ENCODE peak calls at places on chromosomes 7 and 10, in five cellular contexts. A is sigmoid colon, K is MCF 10A, J is astrocyte of the spinal cord, Q is lung. O is an unnamed sample.

GRCh38 chr7:152512711-152513110 is 76.9 kb upstream of the KMT2C start:
- DNase-seq in A (no peak), K (peak), J (no peak), Q (no peak), O (no peak)

GRCh38 chr7:6026011-6026819 is 5.0 kb upstream of the ANKRD61 start:
- DNase-seq in A (peak), K (peak), J (peak), Q (peak), O (peak)

GRCh38 chr7:129502708-129503685 is 666 bp downstream of the SMKR1 start:
- DNase-seq in A (no peak), K (no peak), J (no peak), Q (no peak), O (no peak)

GRCh38 chr7:69651101-69651590 is 52.9 kb downstream of the AUTS2 start:
- DNase-seq in A (no peak), K (no peak), J (no peak), Q (no peak), O (no peak)

GRCh38 chr7:107502797-107503196 is 32.9 kb downstream of the GPR22 start:
- DNase-seq in A (no peak), K (no peak), J (no peak), Q (no peak), O (no peak)

GRCh38 chr7:72710983-72711382 is 117.0 kb downstream of the TYW1B start:
- DNase-seq in A (no peak), K (no peak), J (no peak), Q (no peak), O (no peak)

GRCh38 chr10:104325436-104326430 is 12.5 kb downstream of the ITPRIP start:
- DNase-seq in A (peak), K (no peak), J (no peak), Q (peak), O (no peak)

GRCh38 chr7:34240450-34240849 is 335.1 kb downstream of the BMPER start:
- DNase-seq in A (no peak), K (no peak), J (no peak), Q (no peak), O (no peak)

GRCh38 chr10:79241990-79242619 is 105.2 kb upstream of the PPIF start:
- DNase-seq in A (peak), K (peak), J (peak), Q (peak), O (no peak)

GRCh38 chr7:15313361-15313760 is 248.5 kb downstream of the AGMO start:
- DNase-seq in A (no peak), K (no peak), J (no peak), Q (no peak), O (no peak)

GRCh38 chr10:94194256-94194655 is 168.5 kb downstream of the NOC3L start:
- DNase-seq in A (no peak), K (peak), J (peak), Q (no peak), O (no peak)

GRCh38 chr10:124999433-125000365 is 57.8 kb downstream of the ZRANB1 start:
- DNase-seq in A (no peak), K (no peak), J (peak), Q (no peak), O (peak)

GRCh38 chr10:15309221-15309620 is 61.9 kb downstream of the FAM171A1 start:
- DNase-seq in A (no peak), K (no peak), J (no peak), Q (no peak), O (no peak)

GRCh38 chr7:149817301-149817771 is 20.8 kb upstream of the ZNF862 start:
- DNase-seq in A (no peak), K (no peak), J (no peak), Q (no peak), O (no peak)

GRCh38 chr10:33897255-33897893 is 562.9 kb upstream of the NRP1 start:
- DNase-seq in A (no peak), K (peak), J (peak), Q (no peak), O (no peak)

GRCh38 chr10:113920819-113921345 is 66.4 kb downstream of the NHLRC2 start:
- DNase-seq in A (no peak), K (peak), J (no peak), Q (no peak), O (no peak)

GRCh38 chr7:2242541-2243482 is 786 bp downstream of the NUDT1 start:
- DNase-seq in A (no peak), K (no peak), J (no peak), Q (no peak), O (no peak)
- TF ChIP-seq CTCF in A (peak), K (no peak), J (peak), Q (no peak), O (no peak)

GRCh38 chr7:44244282-44244681 is 43.5 kb downstream of the YKT6 start:
- DNase-seq in A (no peak), K (peak), J (no peak), Q (no peak), O (peak)
- TF ChIP-seq CTCF in A (no peak), K (peak), J (peak), Q (no peak), O (peak)

GRCh38 chr7:81138850-81139249 is 220.0 kb upstream of the SEMA3C start:
- DNase-seq in A (no peak), K (no peak), J (no peak), Q (no peak), O (no peak)

GRCh38 chr7:81143856-81144255 is 225.0 kb upstream of the SEMA3C start:
- DNase-seq in A (no peak), K (no peak), J (no peak), Q (no peak), O (no peak)

GRCh38 chr7:81135322-81135721 is 216.5 kb upstream of the SEMA3C start:
- DNase-seq in A (no peak), K (no peak), J (no peak), Q (no peak), O (no peak)

GRCh38 chr7:81140775-81141174 is 221.9 kb upstream of the SEMA3C start:
- DNase-seq in A (no peak), K (no peak), J (no peak), Q (no peak), O (no peak)

DNA sequence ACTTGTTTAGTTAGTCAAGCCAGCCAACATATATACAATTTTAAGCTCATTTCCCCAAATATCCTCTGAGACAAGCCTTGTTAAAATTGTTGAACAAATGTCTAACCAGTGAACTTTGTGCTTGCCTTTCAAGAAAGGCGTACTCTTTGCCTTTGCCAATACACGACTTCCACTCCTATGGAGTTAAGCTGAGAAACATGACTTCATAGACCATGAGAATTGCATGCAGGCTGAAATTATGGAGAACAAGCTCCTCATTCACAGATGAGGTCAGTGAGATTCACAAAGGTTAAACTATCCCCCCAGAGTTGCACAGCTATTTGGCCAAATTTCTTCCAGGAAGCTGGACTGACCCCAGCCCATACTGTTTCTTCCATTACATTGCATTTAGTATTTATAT is 221.4 kb upstream of the SEMA3C start:
- DNase-seq in A (no peak), K (no peak), J (no peak), Q (no peak), O (no peak)
- TF ChIP-seq CTCF in A (no peak), K (no peak), J (no peak), Q (no peak), O (no peak)

GRCh38 chr7:100825760-100826545 is 1.4 kb downstream of the EPHB4 start:
- DNase-seq in A (no peak), K (peak), J (peak), Q (no peak), O (no peak)

GRCh38 chr7:100825215-100825671 is 2.1 kb downstream of the EPHB4 start:
- DNase-seq in A (no peak), K (peak), J (no peak), Q (no peak), O (no peak)

GRCh38 chr7:100826546-100827329 is 585 bp downstream of the EPHB4 start:
- DNase-seq in A (no peak), K (peak), J (no peak), Q (no peak), O (no peak)

GRCh38 chr7:100829150-100829716 is 1.9 kb upstream of the EPHB4 start:
- DNase-seq in A (no peak), K (no peak), J (no peak), Q (no peak), O (no peak)

GRCh38 chr7:100827330-100828226 is at the start of gene EPHB4:
- DNase-seq in A (peak), K (peak), J (peak), Q (peak), O (no peak)
- TF ChIP-seq CTCF in A (no peak), K (peak), J (peak), Q (no peak), O (no peak)

DNA sequence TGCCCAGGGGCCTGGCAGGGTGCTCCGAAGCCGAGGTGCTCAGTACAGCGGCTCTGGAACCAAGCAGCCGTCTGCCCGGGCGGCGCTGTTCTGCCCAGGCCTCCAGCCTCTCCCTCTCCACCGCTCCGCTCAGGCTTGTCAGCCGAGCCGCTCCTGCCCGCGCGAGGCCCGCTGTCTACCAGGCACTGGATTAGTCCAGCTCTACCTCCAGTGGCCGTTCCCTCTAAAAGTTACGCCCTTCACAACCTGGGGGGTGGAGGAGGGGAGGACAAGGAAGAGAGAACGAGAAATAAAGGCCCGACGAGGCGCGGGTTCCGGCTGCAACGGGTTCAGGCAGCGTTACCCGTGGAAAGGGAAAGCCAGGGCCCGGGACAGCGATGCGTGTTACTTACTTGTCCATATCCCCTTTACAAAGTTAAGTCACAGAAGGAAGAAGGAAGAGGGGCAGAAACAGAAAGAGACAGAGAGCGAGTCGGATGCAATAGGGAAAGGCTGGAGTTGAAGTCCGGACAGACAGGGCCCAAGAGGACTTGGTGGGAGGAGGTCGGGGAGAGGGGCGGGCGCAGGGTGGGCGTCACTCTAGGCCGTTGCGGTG is 2.9 kb downstream of the SP8 start:
- DNase-seq in A (no peak), K (no peak), J (no peak), Q (no peak), O (no peak)
- TF ChIP-seq CTCF in A (no peak), K (no peak), J (no peak), Q (no peak), O (no peak)

DNA sequence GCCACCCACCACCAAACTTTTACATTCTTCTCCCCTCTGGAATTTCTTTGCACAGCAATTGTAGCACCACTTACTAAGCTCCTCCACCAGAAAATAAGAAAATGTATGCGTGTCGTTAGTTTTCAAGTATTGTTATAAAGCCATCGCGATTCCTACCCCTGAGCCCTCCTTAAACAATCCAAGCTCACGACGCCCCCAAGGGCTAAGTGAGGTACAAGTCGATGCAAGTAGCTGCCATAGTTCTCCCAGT is 1.3 kb downstream of the FRAT2 start:
- DNase-seq in A (no peak), K (peak), J (peak), Q (no peak), O (no peak)
- TF ChIP-seq CTCF in A (no peak), K (no peak), J (peak), Q (no peak), O (no peak)

GRCh38 chr7:158445421-158446175 is 142.0 kb downstream of the PTPRN2 start:
- DNase-seq in A (no peak), K (no peak), J (no peak), Q (no peak), O (no peak)
- TF ChIP-seq CTCF in A (no peak), K (no peak), J (no peak), Q (no peak), O (no peak)

DNA sequence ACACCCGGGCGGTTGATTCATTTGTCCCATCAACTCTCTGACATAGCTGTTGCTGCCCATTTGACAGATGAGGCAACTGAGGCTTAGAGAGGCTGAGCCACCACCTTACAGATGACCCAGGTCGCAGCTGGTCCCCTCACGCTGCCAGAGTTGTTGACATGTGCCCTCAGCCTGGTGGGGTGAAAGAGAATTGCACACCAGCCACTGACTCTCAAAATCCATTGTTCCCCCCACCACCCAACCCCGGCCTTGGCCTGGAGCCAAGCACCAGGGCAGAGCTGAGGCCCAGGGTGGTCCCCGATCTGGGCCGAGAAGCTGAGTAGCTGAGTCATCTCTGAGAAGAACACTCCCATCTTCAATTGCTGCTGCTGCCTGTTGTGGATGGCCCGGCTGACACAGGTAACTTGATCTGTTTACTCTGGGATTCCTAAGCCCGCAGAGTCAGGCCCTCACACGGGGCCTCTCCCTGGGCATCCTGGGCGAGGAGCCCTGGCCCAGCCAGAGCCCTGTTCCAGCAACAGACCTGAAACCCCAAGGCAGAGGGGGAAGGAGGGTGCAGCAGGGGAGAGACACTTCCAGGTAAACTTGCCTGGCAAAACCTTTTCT is 27.5 kb downstream of the PVRIG start:
- DNase-seq in A (no peak), K (peak), J (peak), Q (peak), O (no peak)
- TF ChIP-seq CTCF in A (no peak), K (peak), J (no peak), Q (no peak), O (no peak)